ENCODE peak calls at places on chromosomes 4 and X, in six cellular contexts. J is fibroblast of villous mesenchyme, F is upper lobe of right lung, B is SK-N-SH, T is GM12865, A is sigmoid colon. I is an unnamed sample.

GRCh38 chrX:125694171-125694570 is 374.5 kb downstream of the TEX13C start:
- DNase-seq in J (no peak), F (no peak), B (no peak), T (no peak), A (no peak), I (no peak)

GRCh38 chrX:10111364-10112148 is 45.2 kb upstream of the CLCN4 start:
- DNase-seq in J (peak; percentile 50), F (no peak), B (no peak), T (peak; percentile 89), A (peak; percentile 75), I (peak; percentile 10)

GRCh38 chrX:13520931-13521330 is 48.5 kb upstream of the EGFL6 start:
- DNase-seq in J (no peak), F (no peak), B (no peak), T (no peak), A (no peak), I (no peak)

GRCh38 chr4:40737882-40738281 is 11.9 kb upstream of the NSUN7 start:
- DNase-seq in J (no peak), F (no peak), B (no peak), T (no peak), A (no peak), I (no peak)

GRCh38 chr4:29002151-29002550 is 1718.0 kb upstream of the PCDH7 start:
- DNase-seq in J (no peak), F (no peak), B (no peak), T (no peak), A (no peak), I (no peak)

GRCh38 chr4:26342328-26343040 is 21.7 kb downstream of the RBPJ start:
- DNase-seq in J (peak; percentile 86), F (no peak), B (no peak), T (no peak), A (no peak), I (peak; percentile 70)

GRCh38 chrX:17405225-17405969 is 30.4 kb downstream of the NHS start:
- DNase-seq in J (no peak), F (no peak), B (no peak), T (no peak), A (no peak), I (no peak)

GRCh38 chrX:40543661-40544328 is 37.0 kb upstream of the ATP6AP2 start:
- DNase-seq in J (peak; percentile 68), F (no peak), B (peak; percentile 40), T (peak; percentile 49), A (no peak), I (no peak)

GRCh38 chr4:154528866-154529265 is 21.3 kb downstream of the PLRG1 start:
- DNase-seq in J (no peak), F (no peak), B (no peak), T (no peak), A (no peak), I (no peak)

GRCh38 chr4:150387983-150388382 is 194.0 kb upstream of the MAB21L2 start:
- DNase-seq in J (no peak), F (no peak), B (no peak), T (no peak), A (no peak), I (no peak)

GRCh38 chr4:181909368-181909767 is 333.8 kb upstream of the TENM3 start:
- DNase-seq in J (peak; percentile 11), F (no peak), B (no peak), T (peak; percentile 13), A (no peak), I (peak; percentile 28)

GRCh38 chrX:17014216-17014615 is 67.8 kb downstream of the REPS2 start:
- DNase-seq in J (no peak), F (no peak), B (no peak), T (no peak), A (no peak), I (no peak)

GRCh38 chrX:141903400-141904155 is at the start of gene MAGEC1:
- DNase-seq in J (no peak), F (no peak), B (peak; percentile 12), T (no peak), A (no peak), I (no peak)

DNA sequence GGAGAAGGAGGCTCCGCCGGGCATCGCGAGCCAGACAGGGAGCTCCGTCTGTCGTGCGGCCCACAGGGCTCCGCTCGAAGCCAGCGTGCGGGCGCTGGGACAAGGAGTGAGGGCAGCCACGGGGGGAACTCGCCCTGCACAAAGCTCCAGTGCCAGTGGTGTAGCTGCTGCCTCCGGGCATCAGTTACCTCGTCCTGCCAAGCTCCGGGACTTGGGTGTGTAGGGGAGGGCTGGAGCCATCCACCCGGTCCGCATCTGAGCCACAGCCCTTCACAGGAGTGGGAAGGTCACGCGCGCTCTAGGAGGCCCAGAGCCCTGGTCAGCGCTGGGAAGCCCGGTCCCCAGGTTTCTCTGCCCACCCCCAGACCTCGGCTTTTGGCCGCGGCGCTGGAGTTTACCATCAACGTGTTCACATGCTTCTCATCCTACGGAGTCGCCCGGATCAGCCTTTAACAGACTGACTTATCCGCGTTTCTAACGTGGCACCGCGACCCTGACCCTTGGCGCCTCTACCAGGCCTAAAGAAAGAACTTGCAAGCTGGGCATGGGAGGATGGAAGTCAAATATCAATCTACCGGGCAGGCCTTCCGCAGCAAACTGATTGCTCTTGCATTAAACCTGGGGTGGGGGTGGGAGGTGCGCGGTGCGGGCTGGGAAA is 8.4 kb upstream of the PRDM8 start:
- DNase-seq in J (no peak), F (no peak), B (no peak), T (no peak), A (no peak), I (no peak)
- H3K4me3 ChIP-seq in J (no peak overlapping the region), F (no peak overlapping the region), B (no peak overlapping the region), T (no peak overlapping the region), A (no peak overlapping the region), I (no peak overlapping the region)

GRCh38 chr4:20615492-20616136 is 84.6 kb upstream of the PACRGL start:
- DNase-seq in J (no peak), F (no peak), B (no peak), T (no peak), A (no peak), I (no peak)

GRCh38 chr4:20616313-20616712 is 83.9 kb upstream of the PACRGL start:
- DNase-seq in J (no peak), F (no peak), B (no peak), T (no peak), A (no peak), I (no peak)

GRCh38 chr4:20616848-20617247 is 83.4 kb upstream of the PACRGL start:
- DNase-seq in J (no peak), F (no peak), B (no peak), T (no peak), A (peak; percentile 64), I (no peak)

GRCh38 chr4:20618010-20618409 is 82.2 kb upstream of the PACRGL start:
- DNase-seq in J (peak; percentile 10), F (peak; percentile 72), B (no peak), T (no peak), A (peak; percentile 86), I (no peak)

DNA sequence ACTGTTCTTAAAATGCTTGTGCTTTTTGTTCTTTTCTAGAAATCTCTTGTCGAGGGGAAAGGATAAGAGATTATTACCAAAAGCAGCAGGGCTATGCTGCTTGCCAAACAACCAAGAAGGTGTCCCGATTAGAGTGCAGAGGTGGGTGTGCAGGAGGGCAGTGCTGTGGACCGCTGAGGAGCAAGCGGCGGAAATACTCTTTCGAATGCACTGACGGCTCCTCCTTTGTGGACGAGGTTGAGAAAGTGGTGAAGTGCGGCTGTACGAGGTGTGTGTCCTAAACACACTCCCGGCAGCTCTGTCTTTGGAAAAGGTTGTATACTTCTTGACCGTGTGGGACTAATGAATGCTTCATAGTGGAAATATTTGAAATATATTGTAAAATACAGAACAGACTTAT is 81.5 kb upstream of the PACRGL start:
- DNase-seq in J (no peak), F (no peak), B (no peak), T (no peak), A (no peak), I (no peak)
- TF ChIP-seq CTCF in J (no peak), F (no peak), B (no peak), T (no peak), A (no peak), I (no peak)

GRCh38 chrX:134174859-134175258 is 62.1 kb upstream of the CCDC160 start:
- DNase-seq in J (no peak), F (no peak), B (no peak), T (no peak), A (no peak), I (no peak)
- H3K4me3 ChIP-seq in J (no peak overlapping the region), F (no peak overlapping the region), B (no peak overlapping the region), T (no peak overlapping the region), A (no peak overlapping the region), I (no peak overlapping the region)

GRCh38 chr4:6493668-6494304 is 21.4 kb upstream of the PPP2R2C start:
- DNase-seq in J (peak; percentile 5), F (no peak), B (no peak), T (no peak), A (no peak), I (no peak)
- TF ChIP-seq CTCF in J (no peak), F (no peak), B (no peak), T (no peak), A (no peak), I (no peak)

GRCh38 chrX:1202251-1202650 is 10.2 kb downstream of the CRLF2 start:
- DNase-seq in J (no peak), F (no peak), B (no peak), T (no peak), A (peak; percentile 24), I (no peak)

GRCh38 chrX:1210844-1211243 is 1.6 kb downstream of the CRLF2 start:
- DNase-seq in J (no peak), F (no peak), B (no peak), T (no peak), A (no peak), I (no peak)

GRCh38 chrX:1207496-1208025 is 4.9 kb downstream of the CRLF2 start:
- DNase-seq in J (no peak), F (no peak), B (no peak), T (peak; percentile 52), A (peak; percentile 4), I (no peak)

GRCh38 chrX:1205681-1206611 is 6.5 kb downstream of the CRLF2 start:
- DNase-seq in J (peak; percentile 60), F (no peak), B (peak; percentile 8), T (peak; percentile 83), A (peak; percentile 13), I (no peak)
- H3K4me3 ChIP-seq in J (no peak overlapping the region), F (peak overlapping the region; percentile 52), B (no peak overlapping the region), T (peak overlapping the region; percentile 56), A (peak overlapping the region; percentile 17), I (no peak overlapping the region)